ENCODE peak calls at places on chromosomes 13 and 19, in five cellular contexts. One of them, this sample, is unnamed.
A peak's percentile ranks its signal among the peaks of the same experiment; 100 is the strongest.

GRCh38 chr19:4516199-4516938 is 1.9 kb downstream of the PLIN4 start:
- DNase-seq in naive thymus-derived CD8-positive, alpha-beta T cell: no peak
- DNase-seq in SW480: no peak
- DNase-seq in substantia nigra: no peak
- DNase-seq in mesendoderm: no peak
- DNase-seq in this sample: no peak

GRCh38 chr13:56659041-56659471 is 481.7 kb upstream of the PRR20A start:
- DNase-seq in substantia nigra: no peak
- DNase-seq in SW480: no peak
- DNase-seq in naive thymus-derived CD8-positive, alpha-beta T cell: no peak
- DNase-seq in mesendoderm: no peak
- DNase-seq in this sample: peak; percentile 72

GRCh38 chr13:48585456-48585840 is 52.6 kb upstream of the RCBTB2 start:
- DNase-seq in SW480: peak; percentile 66
- DNase-seq in naive thymus-derived CD8-positive, alpha-beta T cell: no peak
- DNase-seq in substantia nigra: peak; percentile 18
- DNase-seq in mesendoderm: no peak
- DNase-seq in this sample: peak; percentile 53

GRCh38 chr19:3407556-3408516 is 41.5 kb downstream of the NFIC start:
- DNase-seq in naive thymus-derived CD8-positive, alpha-beta T cell: no peak
- DNase-seq in substantia nigra: peak; percentile 17
- DNase-seq in mesendoderm: no peak
- DNase-seq in SW480: no peak
- DNase-seq in this sample: peak; percentile 88

GRCh38 chr19:4124638-4125037 is 716 bp upstream of the MAP2K2 start:
- DNase-seq in SW480: no peak
- DNase-seq in mesendoderm: peak; percentile 38
- DNase-seq in naive thymus-derived CD8-positive, alpha-beta T cell: no peak
- DNase-seq in substantia nigra: no peak
- DNase-seq in this sample: no peak

GRCh38 chr13:108214511-108215383 is 589 bp downstream of the LIG4 start:
- DNase-seq in mesendoderm: peak; percentile 83
- DNase-seq in naive thymus-derived CD8-positive, alpha-beta T cell: no peak
- DNase-seq in substantia nigra: peak; percentile 24
- DNase-seq in SW480: no peak
- DNase-seq in this sample: peak; percentile 17

GRCh38 chr13:75726313-75726712 is 90.2 kb downstream of the LMO7 start:
- DNase-seq in substantia nigra: no peak
- DNase-seq in SW480: no peak
- DNase-seq in mesendoderm: no peak
- DNase-seq in naive thymus-derived CD8-positive, alpha-beta T cell: no peak
- DNase-seq in this sample: no peak

GRCh38 chr19:19558055-19558454 is 20.0 kb downstream of the CILP2 start:
- DNase-seq in mesendoderm: no peak
- DNase-seq in SW480: no peak
- DNase-seq in naive thymus-derived CD8-positive, alpha-beta T cell: no peak
- DNase-seq in substantia nigra: no peak
- DNase-seq in this sample: no peak

GRCh38 chr19:58154287-58154678 is 3.7 kb upstream of the ZNF329 start:
- DNase-seq in substantia nigra: no peak
- DNase-seq in SW480: no peak
- DNase-seq in naive thymus-derived CD8-positive, alpha-beta T cell: no peak
- DNase-seq in mesendoderm: peak; percentile 76
- DNase-seq in this sample: no peak

GRCh38 chr13:54989418-54989817 is 1960.8 kb downstream of the OLFM4 start:
- DNase-seq in SW480: no peak
- DNase-seq in substantia nigra: no peak
- DNase-seq in mesendoderm: peak; percentile 52
- DNase-seq in naive thymus-derived CD8-positive, alpha-beta T cell: no peak
- DNase-seq in this sample: no peak

GRCh38 chr13:75339635-75340374 is 142.2 kb downstream of the TBC1D4 start:
- DNase-seq in naive thymus-derived CD8-positive, alpha-beta T cell: no peak
- DNase-seq in mesendoderm: no peak
- DNase-seq in SW480: no peak
- DNase-seq in substantia nigra: no peak
- DNase-seq in this sample: no peak

GRCh38 chr13:92805766-92806165 is 420.8 kb upstream of the GPC6 start:
- DNase-seq in SW480: no peak
- DNase-seq in naive thymus-derived CD8-positive, alpha-beta T cell: no peak
- DNase-seq in mesendoderm: no peak
- DNase-seq in substantia nigra: no peak
- DNase-seq in this sample: no peak

GRCh38 chr19:5002143-5002542 is 33.2 kb downstream of the KDM4B start:
- DNase-seq in mesendoderm: no peak
- DNase-seq in naive thymus-derived CD8-positive, alpha-beta T cell: no peak
- DNase-seq in substantia nigra: no peak
- DNase-seq in SW480: no peak
- DNase-seq in this sample: no peak

GRCh38 chr13:74110053-74110452 is 24.2 kb downstream of the KLF12 start:
- DNase-seq in mesendoderm: no peak
- DNase-seq in naive thymus-derived CD8-positive, alpha-beta T cell: no peak
- DNase-seq in SW480: no peak
- DNase-seq in substantia nigra: no peak
- DNase-seq in this sample: no peak

GRCh38 chr13:43159007-43159406 is 135.6 kb downstream of the DNAJC15 start:
- DNase-seq in SW480: no peak
- DNase-seq in substantia nigra: no peak
- DNase-seq in naive thymus-derived CD8-positive, alpha-beta T cell: no peak
- DNase-seq in mesendoderm: peak; percentile 86
- DNase-seq in this sample: no peak

GRCh38 chr19:51637362-51637978 is 7.3 kb upstream of the SIGLEC5 start:
- DNase-seq in naive thymus-derived CD8-positive, alpha-beta T cell: no peak
- DNase-seq in SW480: peak; percentile 17
- DNase-seq in mesendoderm: peak; percentile 10
- DNase-seq in substantia nigra: no peak
- DNase-seq in this sample: no peak

GRCh38 chr13:102191951-102192461 is 209.8 kb downstream of the FGF14 start:
- DNase-seq in naive thymus-derived CD8-positive, alpha-beta T cell: no peak
- DNase-seq in SW480: peak; percentile 87
- DNase-seq in mesendoderm: no peak
- DNase-seq in substantia nigra: no peak
- DNase-seq in this sample: no peak

GRCh38 chr19:45782162-45782623 is at the start of gene DMPK:
- DNase-seq in SW480: no peak
- DNase-seq in naive thymus-derived CD8-positive, alpha-beta T cell: no peak
- DNase-seq in substantia nigra: no peak
- DNase-seq in mesendoderm: no peak
- DNase-seq in this sample: no peak

GRCh38 chr13:111530137-111530536 is 209.7 kb downstream of the TEX29 start:
- DNase-seq in SW480: no peak
- DNase-seq in mesendoderm: no peak
- DNase-seq in substantia nigra: no peak
- DNase-seq in naive thymus-derived CD8-positive, alpha-beta T cell: no peak
- DNase-seq in this sample: no peak

GRCh38 chr13:32515246-32515645 is 23.3 kb downstream of the N4BP2L2 start:
- DNase-seq in mesendoderm: no peak
- DNase-seq in SW480: no peak
- DNase-seq in substantia nigra: no peak
- DNase-seq in naive thymus-derived CD8-positive, alpha-beta T cell: no peak
- DNase-seq in this sample: no peak

GRCh38 chr19:10182847-10183246 is 11.9 kb downstream of the DNMT1 start:
- DNase-seq in naive thymus-derived CD8-positive, alpha-beta T cell: no peak
- DNase-seq in SW480: no peak
- DNase-seq in mesendoderm: no peak
- DNase-seq in substantia nigra: no peak
- DNase-seq in this sample: no peak

GRCh38 chr19:3456925-3457530 is 23.3 kb downstream of the SMIM24 start:
- DNase-seq in naive thymus-derived CD8-positive, alpha-beta T cell: no peak
- DNase-seq in substantia nigra: no peak
- DNase-seq in mesendoderm: no peak
- DNase-seq in SW480: no peak
- DNase-seq in this sample: no peak

GRCh38 chr19:31956771-31957170 is 388.6 kb upstream of the ZNF507 start:
- DNase-seq in mesendoderm: no peak
- DNase-seq in SW480: no peak
- DNase-seq in naive thymus-derived CD8-positive, alpha-beta T cell: no peak
- DNase-seq in substantia nigra: no peak
- DNase-seq in this sample: no peak

GRCh38 chr19:3573162-3573857 is 566 bp downstream of the HMG20B start:
- DNase-seq in mesendoderm: no peak
- DNase-seq in SW480: no peak
- DNase-seq in substantia nigra: peak; percentile 49
- DNase-seq in naive thymus-derived CD8-positive, alpha-beta T cell: no peak
- DNase-seq in this sample: no peak

GRCh38 chr13:98022210-98022609 is 68.7 kb downstream of the IPO5 start:
- DNase-seq in substantia nigra: peak; percentile 4
- DNase-seq in mesendoderm: peak; percentile 50
- DNase-seq in naive thymus-derived CD8-positive, alpha-beta T cell: no peak
- DNase-seq in SW480: no peak
- DNase-seq in this sample: no peak

GRCh38 chr19:19480688-19481087 is 34.7 kb downstream of the TSSK6 start:
- DNase-seq in mesendoderm: no peak
- DNase-seq in substantia nigra: no peak
- DNase-seq in naive thymus-derived CD8-positive, alpha-beta T cell: no peak
- DNase-seq in SW480: no peak
- DNase-seq in this sample: no peak

GRCh38 chr19:48913114-48913513 is 13.0 kb downstream of the NUCB1 start:
- DNase-seq in naive thymus-derived CD8-positive, alpha-beta T cell: peak; percentile 31
- DNase-seq in SW480: no peak
- DNase-seq in substantia nigra: no peak
- DNase-seq in mesendoderm: peak; percentile 45
- DNase-seq in this sample: no peak

GRCh38 chr19:4164262-4164661 is 10.8 kb downstream of the CREB3L3 start:
- DNase-seq in SW480: no peak
- DNase-seq in substantia nigra: no peak
- DNase-seq in mesendoderm: no peak
- DNase-seq in naive thymus-derived CD8-positive, alpha-beta T cell: no peak
- DNase-seq in this sample: no peak

GRCh38 chr13:19781526-19781925 is 1.2 kb downstream of the PSPC1 start:
- DNase-seq in substantia nigra: no peak
- DNase-seq in naive thymus-derived CD8-positive, alpha-beta T cell: no peak
- DNase-seq in mesendoderm: no peak
- DNase-seq in SW480: no peak
- DNase-seq in this sample: no peak

GRCh38 chr19:7720351-7720750 is 11.6 kb downstream of the CLEC4G start:
- DNase-seq in SW480: no peak
- DNase-seq in naive thymus-derived CD8-positive, alpha-beta T cell: no peak
- DNase-seq in mesendoderm: no peak
- DNase-seq in substantia nigra: no peak
- DNase-seq in this sample: no peak

GRCh38 chr13:51221674-51222509 is at the start of gene FAM124A:
- DNase-seq in naive thymus-derived CD8-positive, alpha-beta T cell: peak; percentile 33
- DNase-seq in SW480: peak; percentile 33
- DNase-seq in substantia nigra: peak; percentile 45
- DNase-seq in mesendoderm: peak; percentile 61
- DNase-seq in this sample: peak; percentile 55

GRCh38 chr13:99859178-99860177 is 112.1 kb downstream of the ZIC5 start:
- DNase-seq in substantia nigra: no peak
- DNase-seq in mesendoderm: no peak
- DNase-seq in naive thymus-derived CD8-positive, alpha-beta T cell: no peak
- DNase-seq in SW480: peak; percentile 72
- DNase-seq in this sample: no peak

GRCh38 chr19:756232-756631 is 5.3 kb downstream of the MISP start:
- DNase-seq in SW480: peak; percentile 39
- DNase-seq in mesendoderm: peak; percentile 80
- DNase-seq in substantia nigra: no peak
- DNase-seq in naive thymus-derived CD8-positive, alpha-beta T cell: no peak
- DNase-seq in this sample: no peak

GRCh38 chr19:58543826-58544590 is at the start of gene TRIM28:
- DNase-seq in SW480: peak; percentile 100
- DNase-seq in mesendoderm: peak; percentile 100
- DNase-seq in naive thymus-derived CD8-positive, alpha-beta T cell: peak; percentile 100
- DNase-seq in substantia nigra: no peak
- DNase-seq in this sample: peak; percentile 95

GRCh38 chr19:42053037-42053935 is 16.7 kb downstream of the GRIK5 start:
- DNase-seq in SW480: no peak
- DNase-seq in substantia nigra: no peak
- DNase-seq in mesendoderm: no peak
- DNase-seq in naive thymus-derived CD8-positive, alpha-beta T cell: no peak
- DNase-seq in this sample: no peak

GRCh38 chr13:55361141-55361540 is 1779.6 kb upstream of the PRR20A start:
- DNase-seq in SW480: peak; percentile 52
- DNase-seq in mesendoderm: no peak
- DNase-seq in substantia nigra: no peak
- DNase-seq in naive thymus-derived CD8-positive, alpha-beta T cell: no peak
- DNase-seq in this sample: no peak

This sample was measured in posterior cingulate gyrus.